ENCODE peak calls at places on chromosome 10, in six cellular contexts. Y is fibroblast of lung; N is right cardiac atrium; S is body of pancreas; O is CD8-positive, alpha-beta T cell; A is upper lobe of right lung. P is an unnamed sample.
A peak's percentile ranks its signal among the peaks of the same experiment; 100 is the strongest.

GRCh38 chr10:18822156-18822555 is 162.9 kb downstream of the ARL5B start:
- DNase-seq in O (no peak), Y (peak; percentile 38), A (no peak), S (no peak), N (no peak), P (no peak)

GRCh38 chr10:107614939-107615665 is 450.6 kb upstream of the SORCS1 start:
- DNase-seq in S (no peak), A (no peak), Y (peak; percentile 56), O (no peak), N (no peak), P (no peak)

GRCh38 chr10:44065788-44066075 is 319.2 kb downstream of the CXCL12 start:
- DNase-seq in S (no peak), N (no peak), O (no peak), A (no peak), Y (no peak), P (peak; percentile 77)

GRCh38 chr10:72096115-72097000 is 8.0 kb upstream of the SPOCK2 start:
- DNase-seq in Y (peak; percentile 56), S (no peak), A (no peak), N (no peak), O (no peak), P (peak; percentile 32)

GRCh38 chr10:80760914-80761371 is 223.2 kb downstream of the SH2D4B start:
- DNase-seq in N (no peak), Y (no peak), S (no peak), A (no peak), O (no peak), P (no peak)

GRCh38 chr10:100827819-100828743 is 82.7 kb downstream of the PAX2 start:
- DNase-seq in Y (peak; percentile 3), N (peak; percentile 73), S (peak; percentile 58), A (no peak), O (peak; percentile 60), P (no peak)

GRCh38 chr10:33715303-33715702 is 380.8 kb upstream of the NRP1 start:
- DNase-seq in S (no peak), N (peak; percentile 67), O (no peak), A (no peak), Y (no peak), P (no peak)

GRCh38 chr10:63583397-63583796 is 62.2 kb downstream of the REEP3 start:
- DNase-seq in Y (no peak), O (no peak), S (no peak), N (no peak), A (no peak), P (no peak)

GRCh38 chr10:44516941-44517340 is 132.0 kb upstream of the CXCL12 start:
- DNase-seq in Y (no peak), O (no peak), N (no peak), S (no peak), A (no peak), P (no peak)

GRCh38 chr10:28722065-28722803 is 44.9 kb downstream of the BAMBI start:
- DNase-seq in A (peak; percentile 68), O (no peak), Y (peak; percentile 55), S (peak; percentile 19), N (peak; percentile 83), P (no peak)

DNA sequence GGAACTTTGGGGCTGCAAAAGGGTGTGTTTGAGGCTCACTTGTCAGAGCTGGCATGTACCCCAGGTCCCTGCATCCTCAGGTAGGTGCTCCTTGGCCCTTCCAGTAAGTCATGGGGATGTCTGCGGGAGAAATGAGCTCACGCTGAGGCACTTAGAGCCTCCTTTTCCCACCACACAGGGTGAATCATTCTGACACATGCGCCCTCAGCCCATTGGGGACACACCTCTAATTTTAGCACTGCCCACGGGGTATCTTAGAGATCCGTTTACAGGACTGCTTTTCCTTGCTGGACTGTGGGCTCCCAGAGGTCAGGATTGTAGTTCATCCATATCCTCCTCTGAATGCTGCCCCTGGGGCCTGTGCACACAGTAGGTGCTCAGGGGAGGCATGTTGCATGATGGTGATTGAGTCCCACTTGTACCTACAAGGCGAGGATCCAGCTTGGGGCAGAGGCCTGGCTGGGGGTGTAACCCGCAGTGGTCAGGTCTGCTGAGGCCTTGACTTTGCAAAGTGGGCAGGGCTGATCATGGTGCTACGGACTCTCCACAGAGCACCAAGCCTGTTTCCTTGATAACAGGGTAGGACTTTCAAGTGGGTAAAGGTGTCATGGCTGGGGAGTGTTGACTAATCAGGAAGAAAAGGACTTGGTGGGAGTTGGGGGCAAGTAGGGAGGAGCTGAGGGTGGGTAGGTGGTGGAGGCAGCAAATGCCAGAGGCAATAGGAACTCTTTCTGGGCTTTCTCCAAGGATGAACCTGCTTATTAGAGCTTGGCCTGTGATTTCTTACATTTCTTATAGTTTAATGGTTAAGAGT is 5.8 kb downstream of the TSPAN15 start:
- DNase-seq in N (no peak), A (peak; percentile 53), Y (peak; percentile 54), S (no peak), O (no peak), P (no peak)
- H3K4me1 ChIP-seq in N (peaks cover 13% of the 10 kb centered on the region), A (peaks cover 35% of the 10 kb centered on the region), Y (no peaks in the 10 kb centered on the region), S (peaks cover 42% of the 10 kb centered on the region), O (no peaks in the 10 kb centered on the region), P (peaks cover 39% of the 10 kb centered on the region)

GRCh38 chr10:130141878-130142277 is 5.7 kb downstream of the GLRX3 start:
- DNase-seq in Y (no peak), A (no peak), S (no peak), O (no peak), N (no peak), P (no peak)
- H3K27ac ChIP-seq in Y (no peak overlapping the region), A (no peak overlapping the region), S (no peak overlapping the region), O (no peak overlapping the region), N (no peak overlapping the region), P (no peak overlapping the region)

GRCh38 chr10:22321156-22321711 is 335 bp downstream of the BMI1 start:
- DNase-seq in S (peak; percentile 64), O (peak; percentile 78), A (peak; percentile 87), N (peak; percentile 88), Y (peak; percentile 72), P (no peak)
- H3K4me1 ChIP-seq in S (peaks cover 63% of the 10 kb centered on the region), O (peaks cover 51% of the 10 kb centered on the region), A (peaks cover 46% of the 10 kb centered on the region), N (peaks cover 4% of the 10 kb centered on the region), Y (no peaks in the 10 kb centered on the region), P (peaks cover 71% of the 10 kb centered on the region)

GRCh38 chr10:70227548-70228320 is 5.5 kb downstream of the PPA1 start:
- DNase-seq in O (no peak), N (no peak), Y (no peak), A (no peak), S (no peak), P (no peak)
- H3K27ac ChIP-seq in O (no peak overlapping the region), N (no peak overlapping the region), Y (no peak overlapping the region), A (no peak overlapping the region), S (peak overlapping the region; percentile 23), P (peak overlapping the region; percentile 40)

GRCh38 chr10:102309916-102310315 is 64.6 kb downstream of the GBF1 start:
- DNase-seq in A (no peak), Y (no peak), O (no peak), N (no peak), S (no peak), P (no peak)

GRCh38 chr10:102311025-102311420 is 65.7 kb downstream of the GBF1 start:
- DNase-seq in A (no peak), S (no peak), O (no peak), N (no peak), Y (no peak), P (no peak)

GRCh38 chr10:102309236-102309635 is 63.9 kb downstream of the GBF1 start:
- DNase-seq in A (no peak), N (no peak), O (no peak), Y (no peak), S (no peak), P (no peak)

GRCh38 chr10:102312683-102313082 is 67.4 kb downstream of the GBF1 start:
- DNase-seq in A (no peak), N (no peak), O (no peak), S (no peak), Y (peak; percentile 55), P (no peak)

DNA sequence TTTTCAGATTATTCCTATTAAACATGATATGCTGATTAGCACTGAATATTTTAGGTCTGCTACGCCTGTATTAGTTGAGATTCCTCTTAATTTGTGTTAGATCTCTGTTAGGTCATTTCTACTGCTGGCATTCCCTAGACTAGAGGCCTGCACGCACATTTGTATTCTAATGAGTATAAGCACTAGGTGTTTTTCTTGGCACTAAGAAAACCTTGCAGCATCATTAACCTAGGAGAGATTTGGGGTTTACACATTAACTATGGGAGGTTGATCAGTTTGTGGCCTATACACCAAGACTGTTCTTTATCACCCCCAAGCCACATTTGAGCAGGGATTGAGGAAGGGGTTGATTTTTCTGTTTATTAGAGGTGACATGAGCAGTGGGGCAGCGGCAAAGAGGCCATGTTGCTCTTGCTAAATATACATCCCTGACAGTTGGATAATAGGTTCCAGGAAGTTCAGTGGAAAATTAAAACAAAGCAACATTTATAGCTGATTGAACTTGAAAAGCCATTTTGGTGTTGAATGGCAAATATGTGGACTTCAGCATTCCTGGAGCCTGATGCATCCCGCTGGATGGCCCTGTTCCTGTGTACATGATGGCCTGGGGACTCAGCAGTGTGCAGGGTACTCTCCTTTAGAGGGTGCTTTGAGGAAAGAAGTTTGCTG is 65.2 kb downstream of the GBF1 start:
- DNase-seq in O (no peak), Y (peak; percentile 85), S (peak; percentile 21), N (no peak), A (no peak), P (no peak)
- H3K4me1 ChIP-seq in O (no peaks in the 10 kb centered on the region), Y (peaks cover 8% of the 10 kb centered on the region), S (peaks cover 45% of the 10 kb centered on the region), N (peaks cover 9% of the 10 kb centered on the region), A (peaks cover 12% of the 10 kb centered on the region), P (peaks cover 31% of the 10 kb centered on the region)

GRCh38 chr10:36344240-36344639 is 702.1 kb upstream of the FZD8 start:
- DNase-seq in N (peak; percentile 40), A (no peak), Y (peak; percentile 32), O (no peak), S (no peak), P (no peak)
- H3K27ac ChIP-seq in N (no peak overlapping the region), A (no peak overlapping the region), Y (no peak overlapping the region), O (no peak overlapping the region), S (no peak overlapping the region), P (no peak overlapping the region)